ENCODE peak calls at places on chromosomes 2 and 18, in six cellular contexts. R, Z, I, V, K and O are unnamed samples. For H3K4me1, the result is how much of the 10 kb centered on the place peaks cover.

GRCh38 chr2:241898681-241899270 is 29.2 kb downstream of the RTP5 start:
- DNase-seq in I (no peak), K (no peak), V (no peak), Z (no peak), R (peak), O (peak)

GRCh38 chr2:28347193-28347592 is 45.5 kb upstream of the FOSL2 start:
- DNase-seq in V (no peak), Z (no peak), I (no peak), R (no peak), K (no peak), O (peak)

GRCh38 chr2:11584530-11585056 is 50.7 kb downstream of the GREB1 start:
- DNase-seq in R (peak), Z (no peak), I (no peak), K (no peak), V (no peak), O (no peak)

GRCh38 chr18:26706796-26707406 is 158.5 kb upstream of the KCTD1 start:
- DNase-seq in K (no peak), Z (no peak), I (no peak), R (no peak), V (no peak), O (no peak)

GRCh38 chr18:36264283-36264682 is 33.2 kb upstream of the FHOD3 start:
- DNase-seq in Z (no peak), V (no peak), K (no peak), I (no peak), R (no peak), O (no peak)

GRCh38 chr2:187233811-187234210 is 214.2 kb downstream of the CALCRL start:
- DNase-seq in K (no peak), V (no peak), Z (no peak), I (no peak), R (no peak), O (no peak)

GRCh38 chr2:7744827-7745226 is 827.6 kb downstream of the RNF144A start:
- DNase-seq in R (no peak), V (peak), K (no peak), Z (peak), I (no peak), O (no peak)

GRCh38 chr2:120415728-120416509 is 70.0 kb downstream of the INHBB start:
- DNase-seq in V (no peak), R (no peak), I (no peak), Z (no peak), K (no peak), O (no peak)

GRCh38 chr18:13374468-13375301 is 156.1 kb downstream of the LDLRAD4 start:
- DNase-seq in K (no peak), V (no peak), R (peak), Z (no peak), I (peak), O (no peak)

GRCh38 chr2:169091761-169092523 is 22.6 kb downstream of the DHRS9 start:
- DNase-seq in I (no peak), R (no peak), Z (peak), K (no peak), V (no peak), O (no peak)

GRCh38 chr2:201378496-201379397 is 21.6 kb upstream of the FLACC1 start:
- DNase-seq in I (no peak), V (no peak), R (no peak), K (no peak), Z (peak), O (no peak)

GRCh38 chr18:58235001-58235436 is 191.0 kb downstream of the NEDD4L start:
- DNase-seq in K (no peak), V (no peak), Z (no peak), I (no peak), R (no peak), O (no peak)

DNA sequence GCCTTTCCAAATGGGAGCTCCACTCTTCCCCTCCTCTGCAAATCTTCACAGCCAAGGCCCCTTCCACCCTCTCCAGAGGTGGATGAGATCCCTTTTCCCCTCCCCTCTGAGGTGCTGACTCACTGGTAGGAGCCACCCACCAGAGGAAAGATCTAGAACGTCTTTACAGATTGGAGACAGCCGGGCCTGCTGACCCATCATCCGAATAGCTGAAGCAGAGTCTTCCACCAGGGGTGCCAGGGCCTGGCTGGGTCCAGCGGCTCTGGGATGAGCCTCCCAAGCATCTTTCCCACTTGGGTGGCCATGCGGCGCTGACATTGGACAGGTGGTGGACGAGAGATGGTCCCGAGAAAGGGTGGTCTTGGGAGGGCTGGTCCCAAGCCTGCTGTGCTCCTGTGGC is 9.0 kb downstream of the ERFE start:
- DNase-seq in Z (peak), K (no peak), R (peak), V (no peak), I (no peak), O (no peak)
- H3K4me1 ChIP-seq in Z (under half), K (under half), R (under half), V (under half), I (under half), O (under half)

DNA sequence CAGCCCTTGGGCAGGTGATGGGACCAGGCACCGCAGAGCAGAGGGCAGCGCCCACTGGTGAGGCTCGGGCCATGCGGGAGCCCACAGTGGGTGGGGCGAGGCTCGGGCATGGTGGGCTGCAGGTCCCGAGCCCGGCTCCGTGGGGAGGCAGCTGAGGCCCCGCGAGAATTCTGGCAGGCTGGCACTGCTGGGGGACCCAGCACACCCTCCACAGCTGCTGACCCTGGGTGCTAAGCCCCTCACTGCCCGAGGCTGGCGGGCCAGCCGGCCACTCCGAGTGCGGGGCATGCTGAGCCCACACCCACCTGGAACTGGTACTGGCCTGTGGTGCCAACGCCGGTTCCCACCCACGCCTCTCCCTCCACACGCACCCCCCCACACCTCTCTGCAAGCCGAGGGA is 29.7 kb upstream of the COL3A1 start:
- DNase-seq in I (no peak), V (no peak), K (no peak), R (no peak), Z (no peak), O (no peak)
- TF ChIP-seq CTCF in I (no peak), V (no peak), K (no peak), R (no peak), Z (no peak), O (no peak)

GRCh38 chr18:22348521-22349316 is 69.0 kb downstream of the CTAGE1 start:
- DNase-seq in R (no peak), I (no peak), V (no peak), K (peak), Z (peak), O (peak)
- TF ChIP-seq POLR2A in R (no peak), I (no peak), V (no peak), K (peak), Z (no peak), O (peak)

DNA sequence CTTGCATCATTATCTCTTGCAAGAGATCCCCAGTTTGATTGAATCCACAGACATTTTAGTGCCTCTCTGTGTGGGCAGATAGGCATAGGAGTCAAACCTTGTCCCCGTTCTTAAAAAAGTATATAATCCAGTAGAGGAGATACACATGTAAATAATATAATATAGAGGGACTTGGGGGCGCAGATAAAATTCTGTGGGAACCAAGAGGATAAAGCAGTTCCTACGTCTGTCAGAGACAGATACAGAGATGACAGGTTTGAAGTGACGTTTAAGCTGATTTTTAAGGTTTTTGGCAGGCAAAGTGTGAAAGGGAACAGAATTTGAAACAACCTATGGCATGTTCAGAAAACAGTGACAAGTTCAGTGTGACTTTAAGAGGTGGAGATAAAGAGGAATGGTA is 63.1 kb downstream of the CAB39 start:
- DNase-seq in Z (no peak), K (no peak), I (no peak), V (no peak), R (no peak), O (no peak)
- H3K4me1 ChIP-seq in Z (under half), K (under half), I (under half), V (half or more), R (under half), O (under half)

GRCh38 chr18:27778441-27778840 is 398.5 kb downstream of the CDH2 start:
- DNase-seq in K (no peak), R (no peak), I (no peak), Z (peak), V (no peak), O (no peak)
- TF ChIP-seq CTCF in K (peak), R (no peak), I (peak), Z (peak), V (no peak), O (no peak)

DNA sequence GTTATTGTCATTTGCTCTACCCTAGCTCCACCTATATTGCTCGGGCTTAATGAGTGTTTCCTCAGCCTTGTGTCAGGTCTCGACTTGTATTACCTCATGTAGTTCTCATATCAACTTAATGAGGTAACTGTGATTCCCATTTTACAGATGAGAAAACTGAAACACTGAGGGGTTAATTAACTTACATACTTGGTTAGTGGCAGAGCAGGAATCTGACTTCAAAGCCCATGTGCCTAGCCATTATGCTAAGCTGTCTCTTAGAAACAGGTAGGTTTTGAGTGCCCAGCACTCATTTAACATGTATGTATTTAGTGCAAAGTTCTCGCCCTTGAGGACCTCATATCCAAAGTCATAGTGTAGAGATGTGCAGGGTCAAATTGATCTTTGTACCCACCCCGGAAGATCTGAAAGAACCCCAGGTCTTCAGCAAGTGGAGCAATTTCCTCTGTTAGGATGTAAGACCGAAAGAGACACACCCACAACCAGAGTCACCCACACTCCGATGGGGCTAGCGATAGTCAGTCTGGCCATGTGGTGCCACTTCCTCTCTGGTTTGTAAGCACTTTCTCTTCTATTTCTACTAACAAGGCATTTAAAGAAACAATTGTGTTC is 121.0 kb upstream of the SLC39A10 start:
- DNase-seq in I (no peak), K (no peak), R (no peak), Z (no peak), V (peak), O (no peak)
- TF ChIP-seq POLR2A in I (no peak), K (no peak), R (no peak), Z (no peak), V (no peak), O (no peak)